ENCODE peak calls at places on chromosomes 6 and 20, in four cellular contexts. U is neuronal stem cell, Y is H1, G is trophoblast cell. R is an unnamed sample.

GRCh38 chr6:33419580-33420492 is at the start of gene SYNGAP1:
- DNase-seq in G (no peak), Y (peak), U (no peak), R (peak)

GRCh38 chr20:1391640-1392442 is 1.0 kb downstream of the FKBP1A start:
- DNase-seq in Y (no peak), G (peak), U (no peak), R (peak)

GRCh38 chr6:165605901-165606739 is 56.9 kb downstream of the PDE10A start:
- DNase-seq in U (no peak), G (peak), Y (no peak), R (no peak)

GRCh38 chr20:32906200-32906599 is 47.5 kb downstream of the EFCAB8 start:
- DNase-seq in Y (no peak), U (no peak), G (no peak), R (no peak)

GRCh38 chr6:127102299-127102698 is 16.2 kb upstream of the RSPO3 start:
- DNase-seq in Y (no peak), G (peak), U (no peak), R (peak)

GRCh38 chr6:41353333-41353732 is 17.9 kb downstream of the NCR2 start:
- DNase-seq in Y (peak), G (no peak), U (no peak), R (no peak)

GRCh38 chr6:26032387-26033131 is 54.7 kb upstream of the HFE start:
- DNase-seq in Y (no peak), U (peak), G (peak), R (peak)

GRCh38 chr20:41119593-41120561 is 17.5 kb upstream of the PLCG1 start:
- DNase-seq in Y (no peak), G (peak), U (no peak), R (no peak)

GRCh38 chr6:34196116-34196832 is 40.4 kb upstream of the HMGA1 start:
- DNase-seq in Y (peak), G (peak), U (peak), R (peak)

GRCh38 chr6:144334150-144334708 is 49.1 kb downstream of the UTRN start:
- DNase-seq in Y (peak), G (no peak), U (no peak), R (no peak)

GRCh38 chr20:44501448-44501847 is 20.4 kb downstream of the SERINC3 start:
- DNase-seq in G (peak), Y (no peak), U (no peak), R (peak)

GRCh38 chr6:8108031-8108660 is 5.8 kb upstream of the EEF1E1 start:
- DNase-seq in Y (no peak), G (no peak), U (no peak), R (peak)

GRCh38 chr6:160132297-160132637 is 10.7 kb downstream of the SLC22A1 start:
- DNase-seq in Y (no peak), U (no peak), G (no peak), R (no peak)

GRCh38 chr6:12403946-12404647 is 113.9 kb downstream of the EDN1 start:
- DNase-seq in U (no peak), G (no peak), Y (no peak), R (peak)

GRCh38 chr6:152225231-152225934 is 411.8 kb downstream of the SYNE1 start:
- DNase-seq in Y (no peak), U (no peak), G (peak), R (peak)

GRCh38 chr6:104716858-104717257 is 142.9 kb downstream of the HACE1 start:
- DNase-seq in G (no peak), Y (no peak), U (no peak), R (no peak)

GRCh38 chr6:16372029-16372776 is 133.8 kb downstream of the GMPR start:
- DNase-seq in Y (no peak), U (no peak), G (peak), R (no peak)

GRCh38 chr6:131007286-131007685 is 55.8 kb downstream of the EPB41L2 start:
- DNase-seq in G (no peak), Y (no peak), U (no peak), R (no peak)

GRCh38 chr20:22339091-22339881 is 245.1 kb downstream of the FOXA2 start:
- DNase-seq in G (peak), U (peak), Y (peak), R (peak)

GRCh38 chr6:39100358-39100757 is 14.6 kb downstream of the SAYSD1 start:
- DNase-seq in G (no peak), U (no peak), Y (no peak), R (no peak)

GRCh38 chr6:157629220-157629619 is 193.8 kb upstream of the SNX9 start:
- DNase-seq in Y (no peak), U (no peak), G (peak), R (peak)

GRCh38 chr6:164720-165119 is 127.6 kb upstream of the DUSP22 start:
- DNase-seq in G (no peak), Y (no peak), U (no peak), R (no peak)

GRCh38 chr6:31861919-31862343 is 690 bp downstream of the NEU1 start:
- DNase-seq in Y (no peak), G (no peak), U (no peak), R (no peak)

GRCh38 chr6:147448775-147449174 is 59.7 kb upstream of the SAMD5 start:
- DNase-seq in U (no peak), Y (no peak), G (no peak), R (no peak)

GRCh38 chr6:169918239-169918953 is 167.0 kb downstream of the ERMARD start:
- DNase-seq in G (no peak), U (no peak), Y (no peak), R (peak)

GRCh38 chr6:33613794-33614166 is 7.3 kb upstream of the ITPR3 start:
- DNase-seq in G (no peak), U (no peak), Y (no peak), R (no peak)

GRCh38 chr6:165034271-165034741 is 275.1 kb downstream of the C6orf118 start:
- DNase-seq in G (no peak), Y (no peak), U (no peak), R (peak)

GRCh38 chr6:78875505-78875904 is 8.2 kb downstream of the IRAK1BP1 start:
- DNase-seq in Y (no peak), U (no peak), G (no peak), R (no peak)

GRCh38 chr6:157397660-157398059 is 16.7 kb downstream of the ZDHHC14 start:
- DNase-seq in G (no peak), U (no peak), Y (no peak), R (no peak)

GRCh38 chr20:23654005-23654404 is 16.2 kb upstream of the CST3 start:
- DNase-seq in G (no peak), Y (no peak), U (no peak), R (no peak)

GRCh38 chr6:7196019-7196402 is 88.2 kb downstream of the RREB1 start:
- DNase-seq in G (no peak), Y (no peak), U (no peak), R (no peak)

GRCh38 chr20:23086056-23086551 is at the start of gene CD93:
- DNase-seq in G (peak), U (no peak), Y (no peak), R (no peak)

GRCh38 chr20:37095108-37095608 is 639 bp downstream of the RBL1 start:
- DNase-seq in G (no peak), Y (no peak), U (no peak), R (no peak)

GRCh38 chr6:2854394-2854982 is 12.8 kb upstream of the SERPINB1 start:
- DNase-seq in G (peak), U (no peak), Y (no peak), R (peak)

GRCh38 chr20:18665135-18665534 is 77.3 kb downstream of the DTD1 start:
- DNase-seq in Y (no peak), G (no peak), U (no peak), R (no peak)

GRCh38 chr6:79821859-79822258 is 125.5 kb downstream of the ELOVL4 start:
- DNase-seq in Y (no peak), G (peak), U (no peak), R (peak)

GRCh38 chr6:84772428-84773132 is 8.2 kb upstream of the TBX18 start:
- DNase-seq in Y (peak), U (no peak), G (no peak), R (peak)

GRCh38 chr6:155275808-155276480 is 12.1 kb downstream of the CLDN20 start:
- DNase-seq in U (no peak), G (no peak), Y (no peak), R (peak)

GRCh38 chr6:41370488-41371111 is 35.2 kb downstream of the NCR2 start:
- DNase-seq in U (no peak), Y (peak), G (peak), R (no peak)

GRCh38 chr6:110532401-110532800 is 56.0 kb upstream of the SLC22A16 start:
- DNase-seq in G (no peak), Y (no peak), U (no peak), R (no peak)
- H3K9ac ChIP-seq in G (no peak), Y (no peak), U (no peak), R (no peak)

DNA sequence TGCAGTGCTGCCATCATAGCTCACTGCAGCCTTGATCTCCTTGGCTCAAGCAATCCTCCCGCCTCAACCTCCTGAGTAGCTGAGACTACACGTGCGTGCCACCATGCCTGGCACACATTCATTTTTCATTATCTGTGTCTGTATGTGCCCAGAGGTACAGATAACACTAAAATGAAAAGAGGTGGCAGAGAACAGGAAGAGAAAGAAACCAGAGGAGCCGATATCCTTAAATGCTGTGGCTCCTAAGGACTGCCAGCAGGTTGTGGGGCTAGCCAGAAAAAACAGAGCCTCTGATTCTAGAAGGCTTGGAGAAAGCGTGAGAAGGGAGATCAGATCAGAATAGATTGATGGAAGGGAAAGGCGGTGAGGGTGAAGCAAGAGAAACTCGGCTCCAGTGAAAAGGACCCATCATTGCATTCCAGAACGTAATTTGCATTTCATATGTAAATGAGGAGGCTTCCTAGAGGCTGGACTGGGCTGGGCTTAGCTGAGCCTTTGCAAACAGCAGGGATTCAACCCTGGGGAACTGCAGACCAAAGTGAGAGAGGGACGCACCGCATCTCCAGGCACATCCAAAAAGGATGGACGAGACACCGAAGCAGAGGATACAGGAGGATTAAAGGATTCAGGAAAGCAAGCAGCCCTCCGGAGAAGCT is 64.2 kb downstream of the GCNT2 start:
- DNase-seq in Y (no peak), U (peak), G (no peak), R (peak)
- H2BK12ac ChIP-seq in Y (peak), U (no peak), G (peak), R (no peak)

GRCh38 chr6:108425428-108425827 is 130.6 kb downstream of the AFG1L start:
- DNase-seq in Y (no peak), G (no peak), U (no peak), R (no peak)

GRCh38 chr6:108417027-108417426 is 122.2 kb downstream of the AFG1L start:
- DNase-seq in Y (no peak), U (no peak), G (no peak), R (peak)

GRCh38 chr6:108419934-108420609 is 125.2 kb downstream of the AFG1L start:
- DNase-seq in G (no peak), Y (no peak), U (no peak), R (no peak)

GRCh38 chr6:108423982-108424695 is 129.3 kb downstream of the AFG1L start:
- DNase-seq in U (no peak), Y (no peak), G (no peak), R (no peak)

DNA sequence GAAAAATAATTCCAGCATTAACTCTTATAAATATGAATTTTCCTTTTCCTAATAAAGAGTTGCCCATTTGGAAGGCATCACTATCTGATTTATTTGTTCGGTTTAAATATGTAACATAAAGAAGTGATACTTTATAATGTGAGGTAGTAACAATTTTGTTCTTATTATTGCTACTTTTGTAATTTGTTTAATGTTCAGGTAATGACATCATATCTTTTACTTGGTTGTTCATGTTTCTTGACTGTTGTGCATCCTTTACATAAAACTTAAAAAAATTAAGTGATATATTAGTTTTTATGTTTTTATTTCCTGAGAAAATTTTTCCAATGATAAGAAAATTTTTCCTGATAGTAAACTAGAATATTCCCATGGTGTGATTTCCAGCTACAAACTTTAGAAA is 124.6 kb downstream of the AFG1L start:
- DNase-seq in Y (no peak), U (no peak), G (no peak), R (no peak)
- H3K9ac ChIP-seq in Y (no peak), U (no peak), G (no peak), R (no peak)

GRCh38 chr6:29964553-29964903 is 22.2 kb downstream of the HLA-A start:
- DNase-seq in G (no peak), Y (no peak), U (no peak), R (no peak)

GRCh38 chr6:29959492-29959891 is 17.2 kb downstream of the HLA-A start:
- DNase-seq in Y (no peak), U (no peak), G (no peak), R (no peak)

GRCh38 chr6:29964904-29965872 is 22.9 kb downstream of the HLA-A start:
- DNase-seq in U (peak), G (peak), Y (no peak), R (peak)

GRCh38 chr6:29958916-29959315 is 16.6 kb downstream of the HLA-A start:
- DNase-seq in G (no peak), U (no peak), Y (no peak), R (no peak)

GRCh38 chr6:29961966-29962365 is 19.6 kb downstream of the HLA-A start:
- DNase-seq in G (no peak), U (no peak), Y (no peak), R (no peak)
- H2BK12ac ChIP-seq in G (no peak), U (no peak), Y (no peak), R (no peak)

GRCh38 chr6:109456710-109457595 is 1.4 kb upstream of the MICAL1 start:
- DNase-seq in Y (no peak), G (peak), U (no peak), R (no peak)
- H3K9ac ChIP-seq in Y (no peak), G (no peak), U (no peak), R (peak)

GRCh38 chr20:39871013-39871412 is 818.0 kb downstream of the MAFB start:
- DNase-seq in G (no peak), Y (no peak), U (no peak), R (no peak)
- H2BK12ac ChIP-seq in G (no peak), Y (no peak), U (no peak), R (no peak)

GRCh38 chr6:36350681-36351091 is 14.0 kb upstream of the BNIP5 start:
- DNase-seq in Y (no peak), U (no peak), G (peak), R (peak)
- H3K9ac ChIP-seq in Y (no peak), U (no peak), G (no peak), R (peak)

R was measured in mesenchymal stem cell.